ENCODE peak calls at places on chromosomes 1 and 21, in four cellular contexts. K is GM12878, W is H1, P is HCT116. V is an unnamed sample.

GRCh38 chr1:181148636-181149035 is 60.1 kb downstream of the IER5 start:
- DNase-seq in W (no peak), K (no peak), P (no peak), V (no peak)

GRCh38 chr1:43446881-43447835 is 6.6 kb downstream of the HYI start:
- DNase-seq in P (no peak), K (no peak), W (no peak), V (no peak)

GRCh38 chr1:208077232-208077751 is 166.4 kb upstream of the CD34 start:
- DNase-seq in W (no peak), K (no peak), P (no peak), V (no peak)

GRCh38 chr1:114134518-114134917 is 19.2 kb downstream of the SYT6 start:
- DNase-seq in K (no peak), P (no peak), W (no peak), V (no peak)

GRCh38 chr1:186374313-186375151 is 521 bp downstream of the TPR start:
- DNase-seq in P (peak), W (no peak), K (peak), V (peak)

GRCh38 chr1:246947255-246947654 is 15.5 kb upstream of the AHCTF1 start:
- DNase-seq in K (no peak), P (no peak), W (no peak), V (no peak)

GRCh38 chr1:86259390-86259789 is 102.8 kb upstream of the COL24A1 start:
- DNase-seq in P (no peak), K (no peak), W (no peak), V (no peak)

GRCh38 chr1:2778220-2778592 is 23.3 kb downstream of the TTC34 start:
- DNase-seq in K (no peak), W (no peak), P (no peak), V (no peak)

GRCh38 chr1:145863272-145863671 is 4.4 kb upstream of the PIAS3 start:
- DNase-seq in K (no peak), W (no peak), P (no peak), V (no peak)

GRCh38 chr1:44786138-44786840 is 1.7 kb downstream of the BEST4 start:
- DNase-seq in P (peak), W (peak), K (no peak), V (peak)

GRCh38 chr1:66302810-66303209 is 231.1 kb upstream of the SGIP1 start:
- DNase-seq in P (no peak), W (no peak), K (no peak), V (no peak)

GRCh38 chr1:42940851-42941639 is 17.6 kb downstream of the SLC2A1 start:
- DNase-seq in P (peak), K (no peak), W (no peak), V (no peak)

GRCh38 chr1:180415985-180416633 is 86.3 kb downstream of the ACBD6 start:
- DNase-seq in W (no peak), K (peak), P (peak), V (peak)

GRCh38 chr1:15833069-15833679 is 14.3 kb upstream of the SPEN start:
- DNase-seq in P (peak), K (no peak), W (no peak), V (peak)

GRCh38 chr1:31122779-31123178 is 57.3 kb upstream of the PUM1 start:
- DNase-seq in K (no peak), W (no peak), P (no peak), V (no peak)

GRCh38 chr1:212915245-212916091 is 34.9 kb upstream of the VASH2 start:
- DNase-seq in K (no peak), P (no peak), W (peak), V (peak)

GRCh38 chr1:102919659-102920058 is 188.7 kb downstream of the COL11A1 start:
- DNase-seq in P (no peak), K (no peak), W (no peak), V (no peak)

GRCh38 chr1:17485280-17485679 is 45.8 kb upstream of the RCC2 start:
- DNase-seq in K (no peak), P (no peak), W (peak), V (peak)

GRCh38 chr1:115069186-115069585 is 20.1 kb downstream of the TSPAN2 start:
- DNase-seq in W (no peak), K (no peak), P (no peak), V (no peak)

GRCh38 chr1:91502882-91503184 is 2.2 kb downstream of the CDC7 start:
- DNase-seq in W (no peak), P (no peak), K (no peak), V (peak)

GRCh38 chr1:54559111-54559548 is 11.1 kb downstream of the ACOT11 start:
- DNase-seq in P (no peak), W (no peak), K (no peak), V (no peak)

GRCh38 chr21:45467221-45467779 is 62.3 kb downstream of the COL18A1 start:
- DNase-seq in K (no peak), P (no peak), W (no peak), V (no peak)

GRCh38 chr21:32459972-32460371 is 47.5 kb downstream of the EVA1C start:
- DNase-seq in P (no peak), K (no peak), W (no peak), V (no peak)

GRCh38 chr21:34808569-34809204 is 139.9 kb downstream of the CLIC6 start:
- DNase-seq in K (no peak), W (no peak), P (no peak), V (no peak)

DNA sequence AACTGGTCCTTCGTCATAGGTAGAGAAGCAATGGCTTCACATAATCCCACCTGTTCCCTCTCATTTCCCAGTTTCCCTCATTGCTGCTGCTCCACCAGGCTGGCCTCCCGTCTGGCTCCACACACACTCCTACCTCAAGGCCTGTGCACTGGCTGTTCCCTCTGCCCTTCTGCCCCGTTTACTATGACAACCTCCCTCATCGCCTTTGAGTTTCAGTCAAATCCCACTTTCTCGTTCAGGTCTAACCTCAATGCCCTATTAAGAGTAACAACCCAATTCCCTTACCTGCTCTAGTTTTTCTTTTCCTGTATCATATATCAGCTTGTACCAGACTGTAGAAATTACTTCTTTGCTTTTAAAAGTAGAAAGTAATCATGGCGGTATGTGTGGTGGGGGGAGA is 589.7 kb downstream of the SMYD3 start:
- DNase-seq in W (no peak), P (no peak), K (no peak), V (no peak)
- TF ChIP-seq EGR1 in W (no peak), P (no peak), K (no peak), V (no peak)

GRCh38 chr1:201141418-201141817 is 12.9 kb downstream of the TMEM9 start:
- DNase-seq in P (no peak), W (no peak), K (no peak), V (no peak)

GRCh38 chr1:201139306-201139705 is 12.3 kb upstream of the ASCL5 start:
- DNase-seq in W (no peak), K (no peak), P (no peak), V (no peak)

GRCh38 chr1:201140941-201141260 is 13.4 kb downstream of the TMEM9 start:
- DNase-seq in K (no peak), P (no peak), W (no peak), V (no peak)

GRCh38 chr1:201139756-201140155 is 12.8 kb upstream of the ASCL5 start:
- DNase-seq in W (no peak), K (no peak), P (no peak), V (no peak)

GRCh38 chr1:201140235-201140940 is 13.4 kb upstream of the ASCL5 start:
- DNase-seq in W (no peak), K (no peak), P (no peak), V (no peak)
- TF ChIP-seq EGR1 in W (no peak), K (no peak), P (no peak), V (no peak)

DNA sequence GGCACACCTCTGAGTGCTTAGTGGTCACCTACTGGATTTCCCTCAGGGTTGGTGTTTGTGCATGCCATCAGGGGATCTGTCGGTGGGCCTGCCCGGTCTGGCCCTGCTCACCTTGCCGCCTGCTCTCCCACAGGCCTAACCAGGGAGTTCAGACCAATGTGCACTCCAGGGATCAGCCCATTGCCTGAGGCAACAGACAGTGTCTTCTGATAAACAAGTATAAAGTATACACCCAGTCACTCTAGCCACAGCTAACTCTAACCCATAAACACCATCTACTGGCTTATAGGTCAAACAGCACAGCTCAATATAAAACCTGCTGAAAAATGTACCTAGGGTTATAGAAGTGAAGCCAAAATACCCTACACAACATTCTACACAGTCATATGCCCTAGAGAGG is 1300.0 kb downstream of the PLA2G4A start:
- DNase-seq in K (no peak), P (no peak), W (peak), V (no peak)
- TF ChIP-seq EGR1 in K (no peak), P (no peak), W (no peak), V (no peak)

DNA sequence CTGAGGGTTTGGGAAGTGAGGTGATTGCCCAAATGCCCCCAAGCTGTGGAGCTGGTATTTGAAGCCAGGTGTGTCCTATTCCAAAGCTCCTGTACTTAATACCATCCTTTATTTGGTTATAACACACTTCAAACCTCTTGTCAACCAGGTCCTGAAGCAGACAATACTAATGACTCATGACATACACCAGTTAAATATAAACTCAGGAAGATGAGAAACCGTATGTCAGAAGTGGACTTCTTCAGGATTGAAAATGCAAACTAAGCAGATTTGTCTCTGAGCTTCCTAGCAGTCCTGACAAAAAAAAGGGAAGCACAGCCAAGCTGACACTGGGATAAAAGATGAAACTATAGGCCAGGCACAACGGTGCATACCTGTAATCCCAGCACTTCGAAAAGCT is 70.6 kb downstream of the ALPL start:
- DNase-seq in W (no peak), P (no peak), K (no peak), V (no peak)
- TF ChIP-seq EGR1 in W (no peak), P (no peak), K (no peak), V (no peak)

GRCh38 chr1:234611799-234612351 is 1.9 kb upstream of the IRF2BP2 start:
- DNase-seq in P (no peak), W (no peak), K (no peak), V (no peak)

GRCh38 chr1:234612352-234613127 is 2.6 kb upstream of the IRF2BP2 start:
- DNase-seq in P (peak), W (no peak), K (peak), V (peak)

GRCh38 chr1:234610061-234610581 is at the start of gene IRF2BP2:
- DNase-seq in P (peak), W (peak), K (no peak), V (peak)

GRCh38 chr1:234610582-234611152 is 689 bp upstream of the IRF2BP2 start:
- DNase-seq in W (peak), P (peak), K (peak), V (peak)

DNA sequence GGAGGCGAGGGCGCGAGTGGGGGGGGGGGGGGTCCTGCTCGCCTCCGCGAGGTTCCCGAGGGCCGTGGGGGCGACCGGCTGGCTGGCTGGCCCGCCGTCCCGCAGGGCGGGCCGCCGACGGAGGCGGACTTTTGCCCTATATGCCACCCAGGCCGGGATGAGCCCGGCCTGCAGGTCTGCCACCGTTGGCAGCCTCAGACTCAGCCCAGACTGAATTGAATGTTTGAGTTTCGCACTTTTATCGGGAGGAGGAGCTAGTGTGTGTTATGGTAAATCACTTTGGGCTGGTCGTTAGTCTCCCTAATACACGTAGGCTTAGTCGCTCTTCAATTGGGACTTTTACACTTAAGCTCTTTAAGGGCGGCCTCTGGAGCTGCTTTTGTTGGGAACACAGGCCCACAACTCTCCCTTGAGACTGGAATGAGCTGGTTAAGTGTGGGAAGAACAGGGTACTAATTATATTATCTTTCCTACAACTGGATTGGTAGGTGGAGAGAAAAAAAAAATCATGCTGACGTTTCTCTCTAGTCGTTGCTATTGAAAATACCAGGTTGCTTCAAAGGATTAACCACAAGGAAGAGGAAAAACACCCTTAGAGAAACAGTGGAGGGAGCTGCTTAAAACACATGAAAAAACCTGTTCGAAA is 1.3 kb upstream of the IRF2BP2 start:
- DNase-seq in K (peak), P (peak), W (no peak), V (no peak)
- TF ChIP-seq EGR1 in K (no peak), P (no peak), W (no peak), V (no peak)

DNA sequence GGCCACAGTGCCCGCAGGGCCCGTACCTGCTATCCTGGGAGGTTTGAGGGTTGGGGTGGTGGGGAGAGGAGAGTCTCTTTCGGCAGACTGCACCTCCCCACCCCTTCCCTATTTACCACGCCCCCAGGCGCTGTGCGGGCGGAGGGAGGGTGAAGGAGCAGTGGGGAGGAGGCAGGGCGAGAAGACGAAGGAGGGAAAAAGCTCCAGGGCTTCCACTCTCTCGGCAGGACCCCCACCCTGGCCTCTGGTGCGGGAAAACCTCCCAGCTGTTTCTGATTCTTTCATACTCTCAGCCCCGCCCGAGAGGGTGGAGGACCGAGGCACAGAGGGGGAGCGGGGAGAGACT is 896 bp upstream of the WNT2B start:
- DNase-seq in K (no peak), W (peak), P (no peak), V (peak)
- TF ChIP-seq EGR1 in K (no peak), W (no peak), P (no peak), V (no peak)

DNA sequence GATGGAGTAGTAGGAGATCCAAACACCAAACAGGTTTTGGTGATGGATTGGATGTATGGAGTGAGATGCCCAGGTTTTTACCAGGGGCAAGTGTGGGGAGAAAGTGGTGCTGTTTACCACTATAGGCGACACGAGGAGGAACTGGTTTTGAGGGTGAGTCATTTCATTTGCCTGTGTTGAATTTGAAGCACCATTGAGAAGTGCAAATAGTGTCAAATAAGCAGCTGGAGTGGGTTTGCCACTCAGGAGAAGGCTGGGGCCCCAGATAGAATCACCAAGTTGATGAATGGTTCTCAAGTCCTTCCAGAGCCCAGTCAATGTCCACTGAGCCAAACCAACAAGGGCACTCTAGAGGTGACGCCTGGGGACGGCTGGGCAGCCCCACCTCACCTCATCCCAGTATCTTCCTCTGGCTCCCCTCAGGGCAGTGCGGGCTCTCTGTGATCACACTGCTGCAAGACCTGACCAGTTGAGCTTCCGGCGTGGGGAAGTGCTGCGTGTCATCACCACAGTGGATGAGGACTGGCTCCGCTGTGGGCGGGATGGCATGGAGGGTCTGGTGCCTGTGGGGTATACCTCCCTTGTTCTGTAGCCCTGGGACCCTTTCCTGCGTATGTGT is 9.4 kb downstream of the RUSC1 start:
- DNase-seq in P (no peak), W (no peak), K (no peak), V (no peak)
- TF ChIP-seq EGR1 in P (no peak), W (no peak), K (no peak), V (no peak)

V was measured in K562.